ENCODE peak calls at places on chromosomes 7 and 10, in seven cellular contexts. One of them, this sample, is unnamed.

GRCh38 chr10:91162050-91162494 is 58.4 kb upstream of the PCGF5 start:
- DNase-seq in HT1080: peak
- DNase-seq in NCI-H2081: peak
- DNase-seq in EL: peak
- DNase-seq in HS-27A: no peak
- DNase-seq in fibroblast of the conjunctiva: no peak
- DNase-seq in activated T-cell treated with anti-CD3 and anti-CD28 coated beads for 1 hour: no peak
- DNase-seq in this sample: no peak

GRCh38 chr10:70926215-70927000 is 38.0 kb upstream of the PCBD1 start:
- DNase-seq in EL: no peak
- DNase-seq in HS-27A: no peak
- DNase-seq in fibroblast of the conjunctiva: no peak
- DNase-seq in HT1080: no peak
- DNase-seq in NCI-H2081: no peak
- DNase-seq in activated T-cell treated with anti-CD3 and anti-CD28 coated beads for 1 hour: no peak
- DNase-seq in this sample: no peak

GRCh38 chr7:112665709-112666108 is 124.5 kb downstream of the TMEM168 start:
- DNase-seq in HT1080: no peak
- DNase-seq in fibroblast of the conjunctiva: peak
- DNase-seq in HS-27A: no peak
- DNase-seq in NCI-H2081: no peak
- DNase-seq in activated T-cell treated with anti-CD3 and anti-CD28 coated beads for 1 hour: no peak
- DNase-seq in EL: no peak
- DNase-seq in this sample: peak

GRCh38 chr10:102266670-102267069 is 21.3 kb downstream of the GBF1 start:
- DNase-seq in activated T-cell treated with anti-CD3 and anti-CD28 coated beads for 1 hour: no peak
- DNase-seq in HT1080: no peak
- DNase-seq in NCI-H2081: no peak
- DNase-seq in EL: no peak
- DNase-seq in HS-27A: no peak
- DNase-seq in fibroblast of the conjunctiva: no peak
- DNase-seq in this sample: no peak

GRCh38 chr10:127600479-127600878 is 51.4 kb downstream of the NPS start:
- DNase-seq in fibroblast of the conjunctiva: no peak
- DNase-seq in NCI-H2081: no peak
- DNase-seq in EL: no peak
- DNase-seq in HT1080: peak
- DNase-seq in activated T-cell treated with anti-CD3 and anti-CD28 coated beads for 1 hour: no peak
- DNase-seq in HS-27A: no peak
- DNase-seq in this sample: no peak

GRCh38 chr7:115962340-115962739 is 68.2 kb downstream of the TFEC start:
- DNase-seq in NCI-H2081: no peak
- DNase-seq in EL: no peak
- DNase-seq in HS-27A: no peak
- DNase-seq in fibroblast of the conjunctiva: no peak
- DNase-seq in activated T-cell treated with anti-CD3 and anti-CD28 coated beads for 1 hour: no peak
- DNase-seq in HT1080: no peak
- DNase-seq in this sample: no peak

GRCh38 chr10:78813526-78814429 is 255.0 kb upstream of the ZMIZ1 start:
- DNase-seq in activated T-cell treated with anti-CD3 and anti-CD28 coated beads for 1 hour: no peak
- DNase-seq in EL: no peak
- DNase-seq in fibroblast of the conjunctiva: no peak
- DNase-seq in NCI-H2081: no peak
- DNase-seq in HT1080: no peak
- DNase-seq in HS-27A: no peak
- DNase-seq in this sample: no peak

GRCh38 chr7:121505540-121506182 is 109.6 kb upstream of the FAM3C start:
- DNase-seq in EL: no peak
- DNase-seq in activated T-cell treated with anti-CD3 and anti-CD28 coated beads for 1 hour: no peak
- DNase-seq in HT1080: peak
- DNase-seq in NCI-H2081: no peak
- DNase-seq in fibroblast of the conjunctiva: no peak
- DNase-seq in HS-27A: no peak
- DNase-seq in this sample: no peak

GRCh38 chr7:136183981-136184380 is 206.8 kb upstream of the MTPN start:
- DNase-seq in EL: peak
- DNase-seq in HS-27A: no peak
- DNase-seq in activated T-cell treated with anti-CD3 and anti-CD28 coated beads for 1 hour: no peak
- DNase-seq in NCI-H2081: no peak
- DNase-seq in fibroblast of the conjunctiva: no peak
- DNase-seq in HT1080: no peak
- DNase-seq in this sample: no peak

GRCh38 chr10:62153191-62153590 is 115.5 kb downstream of the RTKN2 start:
- DNase-seq in fibroblast of the conjunctiva: peak
- DNase-seq in HT1080: no peak
- DNase-seq in EL: peak
- DNase-seq in activated T-cell treated with anti-CD3 and anti-CD28 coated beads for 1 hour: no peak
- DNase-seq in NCI-H2081: no peak
- DNase-seq in HS-27A: no peak
- DNase-seq in this sample: no peak

GRCh38 chr10:95273393-95274312 is 17.1 kb downstream of the PDLIM1 start:
- DNase-seq in HT1080: peak
- DNase-seq in NCI-H2081: no peak
- DNase-seq in fibroblast of the conjunctiva: peak
- DNase-seq in activated T-cell treated with anti-CD3 and anti-CD28 coated beads for 1 hour: no peak
- DNase-seq in HS-27A: no peak
- DNase-seq in EL: peak
- DNase-seq in this sample: no peak

GRCh38 chr10:110081914-110082313 is 74.1 kb downstream of the ADD3 start:
- DNase-seq in fibroblast of the conjunctiva: no peak
- DNase-seq in EL: no peak
- DNase-seq in activated T-cell treated with anti-CD3 and anti-CD28 coated beads for 1 hour: no peak
- DNase-seq in HS-27A: no peak
- DNase-seq in NCI-H2081: peak
- DNase-seq in HT1080: peak
- DNase-seq in this sample: no peak

GRCh38 chr10:97124211-97124610 is 61.5 kb downstream of the SLIT1 start:
- DNase-seq in NCI-H2081: no peak
- DNase-seq in HS-27A: no peak
- DNase-seq in EL: no peak
- DNase-seq in fibroblast of the conjunctiva: no peak
- DNase-seq in HT1080: no peak
- DNase-seq in activated T-cell treated with anti-CD3 and anti-CD28 coated beads for 1 hour: no peak
- DNase-seq in this sample: no peak

GRCh38 chr7:152512711-152513110 is 76.9 kb upstream of the KMT2C start:
- DNase-seq in NCI-H2081: no peak
- DNase-seq in activated T-cell treated with anti-CD3 and anti-CD28 coated beads for 1 hour: no peak
- DNase-seq in HT1080: peak
- DNase-seq in EL: no peak
- DNase-seq in HS-27A: no peak
- DNase-seq in fibroblast of the conjunctiva: no peak
- DNase-seq in this sample: no peak

GRCh38 chr7:36809064-36809463 is 84.8 kb upstream of the AOAH start:
- DNase-seq in activated T-cell treated with anti-CD3 and anti-CD28 coated beads for 1 hour: no peak
- DNase-seq in NCI-H2081: peak
- DNase-seq in fibroblast of the conjunctiva: no peak
- DNase-seq in HT1080: no peak
- DNase-seq in HS-27A: no peak
- DNase-seq in EL: no peak
- DNase-seq in this sample: no peak

GRCh38 chr10:128907155-128907554 is 559.9 kb upstream of the MGMT start:
- DNase-seq in activated T-cell treated with anti-CD3 and anti-CD28 coated beads for 1 hour: no peak
- DNase-seq in NCI-H2081: no peak
- DNase-seq in fibroblast of the conjunctiva: no peak
- DNase-seq in EL: no peak
- DNase-seq in HT1080: no peak
- DNase-seq in HS-27A: no peak
- DNase-seq in this sample: no peak

GRCh38 chr7:41847171-41847570 is 144.3 kb upstream of the INHBA start:
- DNase-seq in HS-27A: no peak
- DNase-seq in EL: no peak
- DNase-seq in HT1080: no peak
- DNase-seq in activated T-cell treated with anti-CD3 and anti-CD28 coated beads for 1 hour: no peak
- DNase-seq in NCI-H2081: no peak
- DNase-seq in fibroblast of the conjunctiva: no peak
- DNase-seq in this sample: no peak

GRCh38 chr10:21449288-21449966 is 76.1 kb downstream of the SKIDA1 start:
- DNase-seq in EL: no peak
- DNase-seq in NCI-H2081: no peak
- DNase-seq in fibroblast of the conjunctiva: no peak
- DNase-seq in HS-27A: no peak
- DNase-seq in activated T-cell treated with anti-CD3 and anti-CD28 coated beads for 1 hour: no peak
- DNase-seq in HT1080: no peak
- DNase-seq in this sample: no peak

GRCh38 chr7:40237731-40238130 is 102.9 kb downstream of the SUGCT start:
- DNase-seq in activated T-cell treated with anti-CD3 and anti-CD28 coated beads for 1 hour: no peak
- DNase-seq in HT1080: no peak
- DNase-seq in NCI-H2081: no peak
- DNase-seq in fibroblast of the conjunctiva: no peak
- DNase-seq in EL: no peak
- DNase-seq in HS-27A: no peak
- DNase-seq in this sample: no peak

GRCh38 chr7:22791204-22792158 is 31.2 kb downstream of the TOMM7 start:
- DNase-seq in HS-27A: no peak
- DNase-seq in activated T-cell treated with anti-CD3 and anti-CD28 coated beads for 1 hour: no peak
- DNase-seq in fibroblast of the conjunctiva: no peak
- DNase-seq in HT1080: peak
- DNase-seq in NCI-H2081: no peak
- DNase-seq in EL: peak
- DNase-seq in this sample: no peak

GRCh38 chr10:49784631-49785030 is 22.5 kb upstream of the OGDHL start:
- DNase-seq in HT1080: no peak
- DNase-seq in EL: no peak
- DNase-seq in activated T-cell treated with anti-CD3 and anti-CD28 coated beads for 1 hour: no peak
- DNase-seq in NCI-H2081: no peak
- DNase-seq in HS-27A: no peak
- DNase-seq in fibroblast of the conjunctiva: no peak
- DNase-seq in this sample: no peak

GRCh38 chr10:125878957-125879835 is 1.9 kb downstream of the DHX32 start:
- DNase-seq in fibroblast of the conjunctiva: peak
- DNase-seq in activated T-cell treated with anti-CD3 and anti-CD28 coated beads for 1 hour: no peak
- DNase-seq in HS-27A: peak
- DNase-seq in HT1080: peak
- DNase-seq in NCI-H2081: no peak
- DNase-seq in EL: peak
- DNase-seq in this sample: no peak

GRCh38 chr7:44624306-44624705 is 17.9 kb downstream of the OGDH start:
- DNase-seq in NCI-H2081: no peak
- DNase-seq in fibroblast of the conjunctiva: no peak
- DNase-seq in EL: no peak
- DNase-seq in HS-27A: no peak
- DNase-seq in activated T-cell treated with anti-CD3 and anti-CD28 coated beads for 1 hour: no peak
- DNase-seq in HT1080: no peak
- DNase-seq in this sample: no peak

GRCh38 chr7:12028508-12028907 is 182.6 kb upstream of the TMEM106B start:
- DNase-seq in HT1080: peak
- DNase-seq in EL: peak
- DNase-seq in HS-27A: no peak
- DNase-seq in NCI-H2081: no peak
- DNase-seq in activated T-cell treated with anti-CD3 and anti-CD28 coated beads for 1 hour: no peak
- DNase-seq in fibroblast of the conjunctiva: no peak
- DNase-seq in this sample: no peak

GRCh38 chr10:29748109-29748650 is 113.4 kb upstream of the SVIL start:
- DNase-seq in EL: no peak
- DNase-seq in NCI-H2081: peak
- DNase-seq in HT1080: no peak
- DNase-seq in activated T-cell treated with anti-CD3 and anti-CD28 coated beads for 1 hour: no peak
- DNase-seq in fibroblast of the conjunctiva: no peak
- DNase-seq in HS-27A: no peak
- DNase-seq in this sample: no peak

GRCh38 chr7:64544010-64544409 is 18.9 kb downstream of the ZNF680 start:
- DNase-seq in HS-27A: no peak
- DNase-seq in EL: peak
- DNase-seq in NCI-H2081: no peak
- DNase-seq in fibroblast of the conjunctiva: no peak
- DNase-seq in HT1080: no peak
- DNase-seq in activated T-cell treated with anti-CD3 and anti-CD28 coated beads for 1 hour: no peak
- DNase-seq in this sample: no peak

This sample was measured in NCI-H526 treated with DMSO at 0.1 percent for 48 hours.